ENCODE peak calls at places on chromosomes 4 and X, in five cellular contexts. N is H9; T is CD4-positive, CD25-positive, alpha-beta regulatory T cell; F is sciatic nerve; S is nephron progenitor cell. X is an unnamed sample.

GRCh38 chr4:83865417-83866150 is 329.7 kb downstream of the GPAT3 start:
- DNase-seq in N (no peak), T (no peak), F (no peak), S (no peak), X (peak)

GRCh38 chr4:82748176-82748575 is 50.4 kb downstream of the SCD5 start:
- DNase-seq in N (no peak), T (no peak), F (no peak), S (no peak), X (no peak)

GRCh38 chr4:103012085-103012484 is 7.4 kb downstream of the SLC9B1 start:
- DNase-seq in N (no peak), T (no peak), F (no peak), S (no peak), X (no peak)

GRCh38 chrX:281166-281999 is at the start of gene PLCXD1:
- DNase-seq in N (peak), T (peak), F (peak), S (peak), X (peak)

GRCh38 chr4:73872331-73873108 is 3.3 kb downstream of the CXCL1 start:
- DNase-seq in N (no peak), T (no peak), F (no peak), S (no peak), X (no peak)

GRCh38 chr4:2259036-2259540 is 2.8 kb downstream of the MXD4 start:
- DNase-seq in N (no peak), T (no peak), F (peak), S (no peak), X (no peak)

GRCh38 chrX:74422029-74422352 is 698 bp downstream of the SLC16A2 start:
- DNase-seq in N (no peak), T (no peak), F (no peak), S (peak), X (no peak)

GRCh38 chr4:133801858-133802257 is 399.7 kb downstream of the PABPC4L start:
- DNase-seq in N (no peak), T (no peak), F (no peak), S (no peak), X (no peak)

GRCh38 chr4:47278631-47279030 is 184.9 kb downstream of the COMMD8 start:
- DNase-seq in N (no peak), T (no peak), F (no peak), S (no peak), X (no peak)

GRCh38 chrX:39782276-39782675 is 315.5 kb downstream of the BCOR start:
- DNase-seq in N (peak), T (no peak), F (no peak), S (no peak), X (peak)

GRCh38 chr4:76951333-76952033 is 1.9 kb downstream of the SEPTIN11 start:
- DNase-seq in N (no peak), T (no peak), F (no peak), S (no peak), X (no peak)

GRCh38 chrX:24718771-24719170 is 25.1 kb downstream of the POLA1 start:
- DNase-seq in N (no peak), T (no peak), F (no peak), S (no peak), X (no peak)

GRCh38 chr4:2961411-2962098 is 1.7 kb downstream of the NOP14 start:
- DNase-seq in N (peak), T (peak), F (no peak), S (peak), X (peak)

GRCh38 chrX:11629593-11630211 is 36.0 kb downstream of the ARHGAP6 start:
- DNase-seq in N (no peak), T (no peak), F (no peak), S (no peak), X (peak)

GRCh38 chrX:1521459-1521956 is 15.5 kb downstream of the P2RY8 start:
- DNase-seq in N (peak), T (peak), F (no peak), S (no peak), X (peak)

GRCh38 chr4:150593996-150594395 is 12.0 kb downstream of the MAB21L2 start:
- DNase-seq in N (no peak), T (no peak), F (no peak), S (no peak), X (no peak)

GRCh38 chrX:106220177-106220576 is 52.1 kb downstream of the PWWP3B start:
- DNase-seq in N (no peak), T (no peak), F (no peak), S (no peak), X (no peak)

GRCh38 chr4:84800256-84800655 is 166.2 kb downstream of the WDFY3 start:
- DNase-seq in N (no peak), T (no peak), F (no peak), S (no peak), X (no peak)

GRCh38 chrX:130028196-130028595 is 45.8 kb downstream of the BCORL1 start:
- DNase-seq in N (no peak), T (peak), F (no peak), S (peak), X (peak)